ENCODE peak calls at places on chromosome 5, in four cellular contexts. One of them, this sample, is unnamed.

GRCh38 chr5:9545301-9545958 is 445 bp downstream of the SEMA5A start:
- DNase-seq in A549: no peak
- DNase-seq in body of pancreas: peak
- DNase-seq in adrenal gland: no peak
- DNase-seq in this sample: no peak

GRCh38 chr5:170499621-170500020 is 4.2 kb upstream of the KCNIP1 start:
- DNase-seq in A549: no peak
- DNase-seq in body of pancreas: no peak
- DNase-seq in adrenal gland: no peak
- DNase-seq in this sample: no peak

GRCh38 chr5:39148983-39149534 is 70.3 kb downstream of the FYB1 start:
- DNase-seq in A549: peak
- DNase-seq in body of pancreas: no peak
- DNase-seq in adrenal gland: no peak
- DNase-seq in this sample: no peak

GRCh38 chr5:132767150-132767549 is 9.9 kb downstream of the SEPTIN8 start:
- DNase-seq in A549: no peak
- DNase-seq in body of pancreas: no peak
- DNase-seq in adrenal gland: no peak
- DNase-seq in this sample: no peak

GRCh38 chr5:35120745-35121144 is 73.0 kb upstream of the AGXT2 start:
- DNase-seq in A549: no peak
- DNase-seq in body of pancreas: no peak
- DNase-seq in adrenal gland: no peak
- DNase-seq in this sample: no peak

GRCh38 chr5:142740474-142740873 is 29.7 kb upstream of the ARHGAP26 start:
- DNase-seq in A549: peak
- DNase-seq in body of pancreas: no peak
- DNase-seq in adrenal gland: no peak
- DNase-seq in this sample: no peak

GRCh38 chr5:158538506-158539074 is 561.1 kb downstream of the EBF1 start:
- DNase-seq in A549: no peak
- DNase-seq in body of pancreas: no peak
- DNase-seq in adrenal gland: no peak
- DNase-seq in this sample: no peak

GRCh38 chr5:109743041-109743531 is 53.4 kb downstream of the MAN2A1 start:
- DNase-seq in A549: no peak
- DNase-seq in body of pancreas: no peak
- DNase-seq in adrenal gland: peak
- DNase-seq in this sample: no peak

GRCh38 chr5:6644841-6645240 is 11.6 kb downstream of the SRD5A1 start:
- DNase-seq in A549: no peak
- DNase-seq in body of pancreas: no peak
- DNase-seq in adrenal gland: no peak
- DNase-seq in this sample: no peak

GRCh38 chr5:134090482-134090881 is 24.0 kb upstream of the TCF7 start:
- DNase-seq in A549: no peak
- DNase-seq in body of pancreas: no peak
- DNase-seq in adrenal gland: no peak
- DNase-seq in this sample: no peak

GRCh38 chr5:151686673-151687378 is at the start of gene SPARC:
- DNase-seq in A549: no peak
- DNase-seq in body of pancreas: peak
- DNase-seq in adrenal gland: peak
- DNase-seq in this sample: no peak

GRCh38 chr5:89342106-89342876 is 459.3 kb upstream of the MEF2C start:
- DNase-seq in A549: no peak
- DNase-seq in body of pancreas: no peak
- DNase-seq in adrenal gland: no peak
- DNase-seq in this sample: no peak

GRCh38 chr5:142492781-142493281 is 168.0 kb upstream of the SPRY4 start:
- DNase-seq in A549: no peak
- DNase-seq in body of pancreas: no peak
- DNase-seq in adrenal gland: no peak
- DNase-seq in this sample: no peak

GRCh38 chr5:172902497-172903472 is 56.4 kb upstream of the RPL26L1 start:
- DNase-seq in A549: peak
- DNase-seq in body of pancreas: peak
- DNase-seq in adrenal gland: peak
- DNase-seq in this sample: peak

GRCh38 chr5:132471006-132471907 is 19.3 kb downstream of the IRF1 start:
- DNase-seq in A549: no peak
- DNase-seq in body of pancreas: peak
- DNase-seq in adrenal gland: peak
- DNase-seq in this sample: peak

GRCh38 chr5:149217802-149218153 is 53.9 kb upstream of the AFAP1L1 start:
- DNase-seq in A549: no peak
- DNase-seq in body of pancreas: no peak
- DNase-seq in adrenal gland: no peak
- DNase-seq in this sample: no peak

GRCh38 chr5:38151878-38152277 is 106.5 kb upstream of the EGFLAM start:
- DNase-seq in A549: no peak
- DNase-seq in body of pancreas: no peak
- DNase-seq in adrenal gland: no peak
- DNase-seq in this sample: no peak

DNA sequence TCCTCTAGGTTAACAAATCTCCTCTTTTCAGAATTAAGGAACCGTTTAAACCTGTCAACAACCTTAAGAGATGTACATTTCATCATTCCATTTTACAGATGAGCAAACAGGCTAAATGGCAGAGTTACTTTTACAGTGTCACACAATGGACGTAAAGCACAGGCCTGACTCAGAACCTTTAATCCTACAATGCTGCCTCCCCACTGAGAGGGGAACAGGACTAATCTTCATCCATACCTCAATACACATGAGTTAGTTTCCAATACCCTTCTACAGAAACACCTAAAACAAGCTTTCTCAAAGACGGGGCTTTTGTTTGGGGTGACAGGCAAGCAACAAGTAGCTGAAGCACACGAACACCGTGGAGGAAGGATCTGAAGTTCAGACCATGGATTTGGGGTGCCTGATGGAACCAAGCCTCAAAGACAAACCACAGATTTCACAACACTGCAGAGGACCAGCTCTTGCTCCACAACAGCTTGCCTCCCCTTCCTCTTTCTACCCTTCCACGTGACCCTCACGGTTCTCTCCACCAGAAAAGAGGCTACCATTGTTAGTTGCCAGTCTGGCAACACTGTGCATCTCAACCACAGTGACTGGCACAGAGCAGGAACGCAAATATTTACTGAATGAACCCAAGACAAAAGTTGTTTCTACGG is 1.8 kb downstream of the RNF130 start:
- DNase-seq in A549: no peak
- DNase-seq in body of pancreas: no peak
- DNase-seq in adrenal gland: peak
- DNase-seq in this sample: peak
- TF ChIP-seq POLR2A in A549: no peak
- TF ChIP-seq POLR2A in body of pancreas: peak
- TF ChIP-seq POLR2A in adrenal gland: no peak
- TF ChIP-seq POLR2A in this sample: no peak

GRCh38 chr5:32585446-32586250 is at the start of gene SUB1:
- DNase-seq in A549: peak
- DNase-seq in body of pancreas: peak
- DNase-seq in adrenal gland: peak
- DNase-seq in this sample: peak

GRCh38 chr5:32583582-32584232 is 1.6 kb upstream of the SUB1 start:
- DNase-seq in A549: no peak
- DNase-seq in body of pancreas: no peak
- DNase-seq in adrenal gland: no peak
- DNase-seq in this sample: peak

GRCh38 chr5:32585122-32585445 is 273 bp upstream of the SUB1 start:
- DNase-seq in A549: no peak
- DNase-seq in body of pancreas: no peak
- DNase-seq in adrenal gland: no peak
- DNase-seq in this sample: no peak

GRCh38 chr5:32586251-32586642 is 890 bp downstream of the SUB1 start:
- DNase-seq in A549: no peak
- DNase-seq in body of pancreas: no peak
- DNase-seq in adrenal gland: no peak
- DNase-seq in this sample: no peak

GRCh38 chr5:32584651-32585050 is 706 bp upstream of the SUB1 start:
- DNase-seq in A549: no peak
- DNase-seq in body of pancreas: no peak
- DNase-seq in adrenal gland: no peak
- DNase-seq in this sample: no peak
- H3K4me3 ChIP-seq in A549: peak
- H3K4me3 ChIP-seq in body of pancreas: no peak
- H3K4me3 ChIP-seq in adrenal gland: no peak
- H3K4me3 ChIP-seq in this sample: peak

GRCh38 chr5:139439013-139439903 is at the start of gene DNAJC18:
- DNase-seq in A549: peak
- DNase-seq in body of pancreas: peak
- DNase-seq in adrenal gland: peak
- DNase-seq in this sample: peak
- TF ChIP-seq POLR2A in A549: peak
- TF ChIP-seq POLR2A in body of pancreas: peak
- TF ChIP-seq POLR2A in adrenal gland: peak
- TF ChIP-seq POLR2A in this sample: no peak

GRCh38 chr5:71719092-71719964 is at the start of gene CARTPT:
- DNase-seq in A549: no peak
- DNase-seq in body of pancreas: no peak
- DNase-seq in adrenal gland: no peak
- DNase-seq in this sample: no peak
- H3K4me3 ChIP-seq in A549: no peak
- H3K4me3 ChIP-seq in body of pancreas: no peak
- H3K4me3 ChIP-seq in adrenal gland: no peak
- H3K4me3 ChIP-seq in this sample: no peak

DNA sequence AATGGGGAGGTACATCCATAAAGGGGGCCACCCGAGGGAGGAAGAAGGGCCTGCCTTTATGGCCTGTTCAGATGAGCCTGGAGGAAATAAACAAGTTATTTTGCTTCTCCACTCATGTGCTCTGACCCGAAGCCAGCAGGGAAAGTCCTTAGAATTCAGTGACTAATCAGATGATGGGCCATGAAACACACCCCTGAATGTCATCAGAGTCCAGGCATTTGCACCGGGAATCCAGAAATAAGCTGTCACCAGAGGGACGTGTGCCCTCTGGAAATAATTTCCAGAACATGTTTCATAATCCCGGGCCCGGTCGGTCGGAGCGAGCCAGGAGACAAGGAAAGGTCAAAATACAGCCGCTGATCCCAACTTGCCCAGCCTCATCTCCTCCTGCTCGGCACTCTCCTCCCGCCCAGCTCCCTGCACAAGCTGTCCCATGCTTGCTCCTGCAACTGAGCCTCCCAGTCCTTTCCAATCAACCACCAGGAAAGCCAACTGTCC is 73.6 kb upstream of the ZNF622 start:
- DNase-seq in A549: peak
- DNase-seq in body of pancreas: peak
- DNase-seq in adrenal gland: peak
- DNase-seq in this sample: peak
- TF ChIP-seq POLR2A in A549: no peak
- TF ChIP-seq POLR2A in body of pancreas: no peak
- TF ChIP-seq POLR2A in adrenal gland: no peak
- TF ChIP-seq POLR2A in this sample: no peak

DNA sequence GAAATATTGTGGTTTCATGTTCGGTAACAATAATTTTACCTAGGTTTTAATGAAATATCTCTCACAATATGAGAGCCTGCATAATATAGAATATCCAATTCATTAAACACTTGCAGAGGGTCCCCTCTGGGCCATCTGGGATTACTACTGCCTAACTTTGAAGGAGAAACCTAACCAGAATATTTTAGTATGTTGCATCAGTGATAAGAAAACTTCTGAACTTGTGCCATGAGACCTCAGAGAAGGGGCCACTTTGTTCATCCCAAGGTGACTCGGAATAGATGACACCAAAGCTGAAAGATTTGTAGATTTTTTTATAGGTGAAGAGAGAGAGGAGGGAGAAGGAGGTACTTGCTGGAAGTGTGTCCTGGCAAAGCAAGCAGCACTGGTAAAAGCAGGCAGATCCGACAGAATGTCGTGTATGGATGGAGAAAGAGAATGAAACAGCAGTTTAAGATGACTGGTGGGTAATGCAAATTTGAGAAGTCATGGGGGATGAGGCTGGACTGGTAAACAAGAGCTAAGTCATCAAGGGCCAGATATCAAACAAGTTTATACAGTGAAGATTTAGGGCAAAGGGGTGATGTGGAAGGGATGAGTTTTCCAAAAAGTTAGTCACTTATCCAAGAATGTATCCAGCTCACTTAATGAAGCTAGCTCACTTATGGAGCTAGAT is 372.3 kb downstream of the ADGRV1 start:
- DNase-seq in A549: no peak
- DNase-seq in body of pancreas: no peak
- DNase-seq in adrenal gland: peak
- DNase-seq in this sample: no peak
- H3K4me3 ChIP-seq in A549: no peak
- H3K4me3 ChIP-seq in body of pancreas: no peak
- H3K4me3 ChIP-seq in adrenal gland: no peak
- H3K4me3 ChIP-seq in this sample: no peak